ENCODE peak calls at places on chromosomes 13 and 19, in five cellular contexts. E is IMR-90, A is H9, G is neuronal stem cell, X is mesenchymal stem cell. V is an unnamed sample.

GRCh38 chr13:46202956-46203355 is 8.8 kb upstream of the LRRC63 start:
- DNase-seq in A (no peak), X (no peak), E (no peak), G (no peak), V (no peak)

GRCh38 chr19:10603873-10604459 is 16.9 kb upstream of the AP1M2 start:
- DNase-seq in A (no peak), X (peak), E (no peak), G (no peak), V (peak)

GRCh38 chr13:29936051-29936813 is 85.8 kb upstream of the UBL3 start:
- DNase-seq in X (no peak), G (no peak), E (no peak), A (no peak), V (no peak)

GRCh38 chr19:15532779-15533521 is 24.6 kb downstream of the CYP4F22 start:
- DNase-seq in A (no peak), G (no peak), E (no peak), X (no peak), V (no peak)

GRCh38 chr13:42575938-42576337 is 2.0 kb downstream of the TNFSF11 start:
- DNase-seq in X (no peak), E (no peak), A (no peak), G (no peak), V (no peak)

GRCh38 chr13:26927511-26927910 is 166.9 kb upstream of the GPR12 start:
- DNase-seq in E (no peak), X (no peak), G (no peak), A (no peak), V (no peak)

GRCh38 chr19:9885077-9885552 is 50.0 kb downstream of the PIN1 start:
- DNase-seq in X (peak), A (no peak), G (no peak), E (peak), V (peak)

GRCh38 chr13:32140109-32140508 is 108.5 kb downstream of the FRY start:
- DNase-seq in A (no peak), X (no peak), G (no peak), E (no peak), V (no peak)

GRCh38 chr19:54418030-54418929 is 3.0 kb downstream of the TTYH1 start:
- DNase-seq in E (peak), G (no peak), X (peak), A (no peak), V (peak)

GRCh38 chr13:112642061-112642460 is 47.8 kb upstream of the ATP11A start:
- DNase-seq in G (no peak), E (no peak), A (no peak), X (no peak), V (no peak)

GRCh38 chr13:29038700-29039099 is 218.6 kb downstream of the MTUS2 start:
- DNase-seq in E (no peak), A (no peak), G (no peak), X (no peak), V (no peak)

GRCh38 chr19:1538978-1539377 is 15.1 kb downstream of the PLK5 start:
- DNase-seq in E (no peak), X (no peak), G (no peak), A (no peak), V (no peak)

GRCh38 chr19:23415561-23416191 is 20.4 kb upstream of the ZNF91 start:
- DNase-seq in E (no peak), X (peak), G (peak), A (peak), V (peak)

GRCh38 chr19:47095707-47096704 is 17.6 kb downstream of the ZC3H4 start:
- DNase-seq in G (no peak), X (no peak), E (no peak), A (no peak), V (no peak)

DNA sequence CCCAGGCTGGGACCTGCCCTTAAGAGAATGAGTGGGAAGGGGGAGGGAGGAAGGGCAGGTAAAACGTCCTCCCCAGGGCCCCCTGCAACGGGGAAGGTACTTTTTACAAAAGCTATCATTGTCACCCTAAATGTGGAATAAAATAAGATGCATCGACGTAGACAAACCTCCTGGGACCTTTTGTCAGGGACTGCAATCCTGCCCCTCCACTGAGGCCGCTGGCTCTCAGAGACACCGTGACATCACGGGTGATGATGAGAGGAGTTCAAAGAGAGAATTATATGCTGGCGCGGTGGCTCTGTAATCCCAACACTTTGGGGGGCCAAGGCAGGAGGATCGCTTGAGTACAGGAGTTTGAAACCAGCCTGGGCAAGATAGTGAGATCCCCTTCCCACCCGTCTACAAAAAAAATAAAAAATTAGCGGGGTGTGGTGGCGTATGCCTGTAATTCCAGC is 1.8 kb upstream of the MYBPC2 start:
- DNase-seq in A (no peak), X (no peak), G (no peak), E (no peak), V (no peak)
- H2BK15ac ChIP-seq in A (no peak), X (no peak), G (no peak), E (no peak), V (no peak)

DNA sequence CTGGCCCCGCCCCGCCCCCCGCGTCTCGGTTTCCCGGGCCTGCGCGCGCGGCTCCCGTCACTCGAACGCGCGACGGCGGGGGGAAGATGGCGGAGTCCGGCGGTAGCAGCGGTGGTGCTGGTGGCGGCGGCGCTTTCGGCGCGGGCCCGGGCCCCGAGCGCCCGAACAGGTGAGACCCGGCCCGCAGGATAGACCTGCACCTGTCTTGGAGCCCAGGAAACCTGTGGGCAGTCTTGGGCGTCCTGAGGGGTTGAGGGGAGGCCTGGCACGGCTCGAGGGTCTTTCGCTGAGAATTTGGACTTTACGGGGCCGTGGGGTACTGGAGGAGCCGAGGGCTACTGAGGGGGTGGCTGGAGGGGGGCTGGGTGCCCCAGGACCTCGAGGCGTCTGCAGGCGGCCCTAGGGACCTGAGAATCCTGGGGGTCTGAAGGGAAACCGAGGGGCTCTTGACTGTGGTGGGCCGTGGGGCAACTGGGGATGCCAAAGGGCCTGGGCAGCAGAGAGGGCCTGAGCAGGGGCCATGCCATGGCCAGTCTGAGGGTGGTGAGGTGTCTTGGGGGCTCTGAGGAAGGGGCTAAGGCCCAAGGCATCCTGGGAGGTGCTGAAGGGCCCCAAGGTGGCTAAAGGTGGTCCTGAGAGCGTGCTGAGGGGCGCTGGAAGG is at the start of gene KLHL26:
- DNase-seq in X (no peak), G (no peak), A (no peak), E (no peak), V (no peak)
- H2BK15ac ChIP-seq in X (peak), G (peak), A (no peak), E (no peak), V (no peak)

GRCh38 chr19:35716735-35716984 is 1.1 kb upstream of the KMT2B start:
- DNase-seq in E (no peak), G (no peak), X (no peak), A (no peak), V (no peak)

GRCh38 chr19:35716985-35717664 is 678 bp upstream of the KMT2B start:
- DNase-seq in E (peak), G (peak), X (peak), A (peak), V (peak)

GRCh38 chr19:35715355-35715809 is 2.4 kb upstream of the KMT2B start:
- DNase-seq in E (no peak), A (no peak), X (no peak), G (no peak), V (no peak)

GRCh38 chr19:35714601-35715354 is 3.0 kb upstream of the KMT2B start:
- DNase-seq in G (no peak), X (no peak), A (peak), E (no peak), V (peak)

DNA sequence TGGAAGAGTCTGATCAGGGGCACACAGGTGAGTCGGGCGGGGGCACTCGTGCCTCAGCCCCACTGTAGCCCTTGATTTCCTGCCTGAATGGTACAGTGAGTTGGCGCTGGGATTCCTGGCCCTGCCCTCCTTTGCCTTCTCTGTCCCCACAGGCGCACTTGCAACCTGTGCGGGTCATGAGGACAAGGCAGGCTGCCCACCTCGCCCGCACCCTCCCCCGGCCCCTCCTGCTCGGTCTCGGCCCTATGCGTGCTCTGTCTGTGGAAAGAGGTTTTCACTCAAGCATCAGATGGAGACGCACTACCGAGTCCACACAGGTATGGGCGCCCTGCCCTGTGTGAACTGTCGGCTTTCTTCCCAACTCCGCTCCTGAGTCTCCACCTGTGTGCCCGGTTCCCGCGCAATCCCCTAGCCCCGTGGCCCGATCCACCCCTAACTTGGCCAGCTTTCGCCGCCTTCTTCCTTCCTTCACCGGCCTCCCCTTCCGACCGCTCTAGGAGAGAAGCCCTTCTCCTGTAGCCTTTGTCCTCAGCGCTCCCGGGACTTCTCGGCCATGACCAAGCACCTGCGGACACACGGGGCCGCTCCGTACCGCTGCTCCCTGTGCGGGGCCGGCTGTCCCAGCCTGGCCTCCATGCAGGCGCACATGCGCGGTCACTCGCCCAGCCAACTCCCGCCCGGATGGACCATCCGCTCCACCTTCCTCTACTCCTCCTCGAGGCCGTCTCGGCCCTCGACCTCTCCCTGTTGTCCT is 1.6 kb upstream of the KMT2B start:
- DNase-seq in G (no peak), X (no peak), A (no peak), E (peak), V (no peak)
- H2BK15ac ChIP-seq in G (peak), X (no peak), A (no peak), E (no peak), V (no peak)

GRCh38 chr13:99190147-99190985 is 10.3 kb upstream of the UBAC2 start:
- DNase-seq in E (no peak), G (no peak), X (no peak), A (no peak), V (no peak)
- H2BK15ac ChIP-seq in E (no peak), G (no peak), X (no peak), A (no peak), V (no peak)

GRCh38 chr19:5114713-5115112 is 145.8 kb downstream of the KDM4B start:
- DNase-seq in A (no peak), E (no peak), G (no peak), X (no peak), V (no peak)

GRCh38 chr19:5117421-5117820 is 148.5 kb downstream of the KDM4B start:
- DNase-seq in G (no peak), X (no peak), E (no peak), A (no peak), V (no peak)

GRCh38 chr19:5115351-5115750 is 146.4 kb downstream of the KDM4B start:
- DNase-seq in A (no peak), E (no peak), X (no peak), G (no peak), V (no peak)

GRCh38 chr19:5116292-5116691 is 147.4 kb downstream of the KDM4B start:
- DNase-seq in X (no peak), G (no peak), A (no peak), E (no peak), V (no peak)

GRCh38 chr19:5115771-5116202 is 146.9 kb downstream of the KDM4B start:
- DNase-seq in A (no peak), G (no peak), E (peak), X (peak), V (peak)
- H2BK15ac ChIP-seq in A (no peak), G (peak), E (no peak), X (no peak), V (no peak)

DNA sequence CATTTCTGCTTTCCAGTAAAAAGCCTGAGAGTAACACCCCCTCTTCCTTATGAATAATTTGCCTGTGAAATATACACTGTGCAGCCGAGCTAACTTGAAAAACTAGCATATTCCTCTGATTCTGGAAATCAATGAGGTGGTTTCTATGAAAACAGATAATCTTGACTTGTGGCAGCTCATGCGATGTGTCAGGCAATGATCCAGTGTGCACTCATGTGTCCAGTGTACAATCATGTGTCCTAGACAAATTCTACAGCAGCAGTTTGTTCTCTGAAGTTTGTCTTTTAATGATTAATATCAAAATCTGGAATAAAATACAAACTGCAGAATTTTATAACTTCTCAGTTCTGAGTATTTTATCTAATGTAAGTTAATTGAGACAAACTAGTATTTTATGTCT is 2213.9 kb upstream of the PCDH20 start:
- DNase-seq in E (no peak), G (no peak), X (no peak), A (no peak), V (no peak)
- H2BK15ac ChIP-seq in E (no peak), G (no peak), X (no peak), A (no peak), V (no peak)

GRCh38 chr19:48520134-48520533 is 8.5 kb upstream of the LMTK3 start:
- DNase-seq in X (no peak), A (no peak), G (no peak), E (no peak), V (no peak)

GRCh38 chr19:48518207-48518606 is 6.6 kb upstream of the LMTK3 start:
- DNase-seq in G (no peak), E (no peak), X (no peak), A (no peak), V (no peak)

GRCh38 chr19:48514123-48514458 is 2.5 kb upstream of the LMTK3 start:
- DNase-seq in X (no peak), E (no peak), G (no peak), A (no peak), V (no peak)

GRCh38 chr19:48513289-48514122 is 1.9 kb upstream of the LMTK3 start:
- DNase-seq in A (peak), G (no peak), X (peak), E (peak), V (peak)

DNA sequence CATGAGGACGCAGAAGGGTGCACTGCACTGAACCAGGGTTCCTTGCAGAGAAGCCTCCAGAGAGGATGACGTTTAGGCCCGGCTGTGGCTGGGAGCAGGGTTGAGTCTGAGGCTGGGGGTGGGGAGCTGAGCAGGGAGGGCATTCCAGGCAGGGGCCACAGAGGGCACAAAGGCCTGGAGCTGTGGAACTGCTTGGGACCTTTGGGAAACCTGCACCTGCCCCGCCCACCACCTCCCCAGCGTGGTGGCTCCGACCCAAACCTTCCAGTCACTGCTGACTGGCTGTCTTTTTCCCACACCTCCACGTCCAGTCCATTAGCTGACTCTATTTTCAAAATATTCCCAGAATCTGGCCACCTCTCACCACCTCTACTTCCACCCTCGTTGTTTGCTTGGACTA is 4.9 kb upstream of the LMTK3 start:
- DNase-seq in A (no peak), G (no peak), E (no peak), X (no peak), V (no peak)
- H2BK15ac ChIP-seq in A (no peak), G (no peak), E (no peak), X (no peak), V (no peak)